ENCODE peak calls at places on chromosomes 1 and 21, in ten cellular contexts. P, S, Z, X, H, Y, F, O, N and Q are unnamed samples.
A peak's percentile ranks its signal among the peaks of the same experiment; 100 is the strongest.

GRCh38 chr1:43285269-43285986 is at the start of gene C1orf210:
- DNase-seq in O (no peak), H (no peak), Z (no peak), S (no peak), F (no peak), Y (peak; percentile 92), P (no peak), N (no peak), X (no peak), Q (no peak)

GRCh38 chr1:17617787-17618557 is 78.5 kb downstream of the ARHGEF10L start:
- DNase-seq in S (no peak), P (peak; percentile 64), Y (no peak), X (no peak), N (peak; percentile 64), Z (no peak), F (no peak), H (no peak), O (no peak), Q (no peak)

GRCh38 chr1:234845097-234845660 is 235.2 kb upstream of the IRF2BP2 start:
- DNase-seq in X (no peak), Y (peak; percentile 18), Z (no peak), P (no peak), N (peak; percentile 60), O (no peak), S (no peak), H (no peak), F (no peak), Q (no peak)

GRCh38 chr1:107263291-107263790 is 122.5 kb downstream of the NTNG1 start:
- DNase-seq in N (peak; percentile 18), P (no peak), Y (no peak), Z (no peak), S (no peak), H (no peak), X (no peak), O (no peak), F (no peak), Q (no peak)

GRCh38 chr1:96962807-96963206 is 241.2 kb downstream of the PTBP2 start:
- DNase-seq in F (no peak), S (peak; percentile 28), Y (no peak), N (peak; percentile 85), O (no peak), Z (no peak), P (peak; percentile 19), H (no peak), X (no peak), Q (no peak)

GRCh38 chr1:162165528-162165927 is 96.0 kb downstream of the NOS1AP start:
- DNase-seq in S (no peak), X (no peak), F (no peak), N (no peak), H (no peak), O (no peak), Y (no peak), P (no peak), Z (no peak), Q (no peak)

GRCh38 chr1:243213045-243213787 is 41.9 kb downstream of the CEP170 start:
- DNase-seq in P (peak; percentile 70), O (no peak), N (peak; percentile 71), F (no peak), Z (no peak), Y (no peak), H (no peak), S (peak; percentile 44), X (no peak), Q (no peak)

GRCh38 chr21:18155508-18156193 is 89.0 kb upstream of the CHODL start:
- DNase-seq in N (peak; percentile 36), O (no peak), X (no peak), Z (no peak), P (no peak), S (no peak), F (no peak), H (no peak), Y (no peak), Q (peak; percentile 14)